ENCODE peak calls at places on chromosomes 12 and 14, in six cellular contexts. B, L, Y, A, S and V are unnamed samples.

GRCh38 chr12:92553389-92553788 is 149.4 kb upstream of the PLEKHG7 start:
- DNase-seq in S (peak), Y (no peak), B (peak), L (no peak), A (no peak), V (peak)

GRCh38 chr12:49636979-49637378 is 13.6 kb downstream of the PRPF40B start:
- DNase-seq in Y (peak), A (peak), B (peak), L (peak), S (no peak), V (no peak)

GRCh38 chr12:122894173-122895121 is 1.5 kb downstream of the VPS37B start:
- DNase-seq in Y (no peak), L (no peak), B (no peak), S (peak), A (no peak), V (no peak)

GRCh38 chr12:30110970-30111586 is 327.3 kb upstream of the TMTC1 start:
- DNase-seq in Y (no peak), B (no peak), L (no peak), A (no peak), S (no peak), V (no peak)

GRCh38 chr12:110561471-110562201 is 21.5 kb downstream of the PPTC7 start:
- DNase-seq in L (no peak), A (no peak), Y (no peak), B (no peak), S (no peak), V (no peak)

GRCh38 chr14:92551066-92551841 is 37.7 kb downstream of the RIN3 start:
- DNase-seq in S (no peak), A (no peak), L (no peak), B (no peak), Y (no peak), V (no peak)

GRCh38 chr12:121799175-121799841 is 4.5 kb upstream of the SETD1B start:
- DNase-seq in Y (peak), L (no peak), B (peak), S (peak), A (peak), V (peak)

GRCh38 chr12:68374315-68374982 is 42.3 kb upstream of the MDM1 start:
- DNase-seq in L (no peak), S (no peak), A (no peak), B (no peak), Y (peak), V (no peak)

GRCh38 chr12:47801170-47801903 is 18.4 kb downstream of the HDAC7 start:
- DNase-seq in S (peak), L (no peak), A (no peak), B (no peak), Y (no peak), V (peak)

GRCh38 chr14:77309122-77309521 is 11.6 kb downstream of the POMT2 start:
- DNase-seq in Y (no peak), L (no peak), B (no peak), A (no peak), S (no peak), V (no peak)

GRCh38 chr14:102197317-102197850 is 57.7 kb downstream of the WDR20 start:
- DNase-seq in Y (no peak), L (no peak), A (no peak), B (no peak), S (no peak), V (no peak)

GRCh38 chr14:64417042-64417770 is 29.1 kb downstream of the MTHFD1 start:
- DNase-seq in Y (no peak), L (no peak), A (peak), S (no peak), B (no peak), V (no peak)

GRCh38 chr12:109440851-109441490 is 36.1 kb downstream of the KCTD10 start:
- DNase-seq in A (no peak), L (no peak), B (no peak), Y (no peak), S (no peak), V (no peak)

GRCh38 chr12:31466768-31467167 is 124.2 kb downstream of the DENND5B start:
- DNase-seq in A (peak), L (no peak), Y (no peak), S (no peak), B (no peak), V (no peak)

GRCh38 chr14:48398675-48399282 is 723.4 kb upstream of the MDGA2 start:
- DNase-seq in S (no peak), L (peak), B (no peak), Y (no peak), A (peak), V (no peak)

GRCh38 chr12:18718462-18718861 is 19.4 kb downstream of the PLCZ1 start:
- DNase-seq in B (no peak), S (no peak), L (no peak), A (no peak), Y (no peak), V (no peak)

GRCh38 chr12:65662590-65662989 is 161.7 kb upstream of the HMGA2 start:
- DNase-seq in A (no peak), B (no peak), Y (no peak), L (no peak), S (no peak), V (no peak)

GRCh38 chr12:613996-614726 is 49.1 kb downstream of the NINJ2 start:
- DNase-seq in S (peak), B (no peak), L (no peak), Y (no peak), A (no peak), V (no peak)

GRCh38 chr12:120892265-120892664 is 11.9 kb downstream of the SPPL3 start:
- DNase-seq in A (no peak), L (no peak), S (no peak), Y (no peak), B (no peak), V (no peak)

GRCh38 chr14:30389134-30389900 is 169.6 kb upstream of the G2E3 start:
- DNase-seq in S (peak), Y (no peak), B (peak), A (no peak), L (no peak), V (no peak)

GRCh38 chr14:105475269-105475915 is 771 bp downstream of the CRIP2 start:
- DNase-seq in A (no peak), B (no peak), Y (no peak), L (no peak), S (peak), V (no peak)

GRCh38 chr14:26966942-26967341 is 369.1 kb upstream of the NOVA1 start:
- DNase-seq in A (no peak), L (no peak), Y (no peak), B (peak), S (no peak), V (no peak)

GRCh38 chr14:94499673-94500072 is 9.6 kb downstream of the SERPINA12 start:
- DNase-seq in L (no peak), B (no peak), S (no peak), A (no peak), Y (no peak), V (no peak)

GRCh38 chr12:92146865-92147264 is 1.2 kb upstream of the BTG1 start:
- DNase-seq in L (no peak), A (no peak), S (no peak), B (no peak), Y (no peak), V (no peak)

GRCh38 chr12:29582156-29582555 is 84.7 kb upstream of the OVCH1 start:
- DNase-seq in L (no peak), B (no peak), A (no peak), S (no peak), Y (no peak), V (no peak)

GRCh38 chr14:65431951-65432350 is 19.4 kb downstream of the FUT8 start:
- DNase-seq in S (no peak), B (no peak), A (no peak), L (no peak), Y (no peak), V (no peak)